ENCODE peak calls at places on chromosomes 16 and 17, in five cellular contexts. Z is cardiac muscle cell; R is heart right ventricle; M is CD8-positive, alpha-beta T cell; D is mesendoderm. B is an unnamed sample.

GRCh38 chr17:2852729-2853110 is 56.5 kb downstream of the RAP1GAP2 start:
- DNase-seq in Z (no peak), R (no peak), M (no peak), D (peak), B (no peak)

GRCh38 chr17:30095507-30096244 is 20.9 kb upstream of the NSRP1 start:
- DNase-seq in Z (peak), R (no peak), M (no peak), D (peak), B (no peak)

GRCh38 chr17:43327834-43328420 is 70.9 kb upstream of the ARL4D start:
- DNase-seq in Z (no peak), R (no peak), M (no peak), D (no peak), B (no peak)

GRCh38 chr17:13736915-13737314 is 135.2 kb upstream of the HS3ST3A1 start:
- DNase-seq in Z (peak), R (no peak), M (no peak), D (no peak), B (no peak)

GRCh38 chr16:10949424-10949970 is 5.1 kb downstream of the CLEC16A start:
- DNase-seq in Z (peak), R (no peak), M (peak), D (peak), B (no peak)

GRCh38 chr16:1913327-1914083 is 4.7 kb downstream of the HS3ST6 start:
- DNase-seq in Z (no peak), R (no peak), M (no peak), D (no peak), B (no peak)

GRCh38 chr17:48910370-48910769 is 2.2 kb downstream of the UBE2Z start:
- DNase-seq in Z (peak), R (no peak), M (no peak), D (no peak), B (no peak)

GRCh38 chr17:27381007-27381501 is 75.2 kb upstream of the KSR1 start:
- DNase-seq in Z (peak), R (peak), M (peak), D (peak), B (no peak)

GRCh38 chr17:61383689-61384201 is 15.9 kb upstream of the TBX2 start:
- DNase-seq in Z (no peak), R (no peak), M (no peak), D (no peak), B (no peak)

GRCh38 chr17:32485261-32485955 is 1.4 kb upstream of the CDK5R1 start:
- DNase-seq in Z (no peak), R (no peak), M (no peak), D (no peak), B (no peak)
- H3K27ac ChIP-seq in Z (no peak), R (no peak), M (no peak), D (no peak), B (peak)

GRCh38 chr16:12177643-12178042 is 201.1 kb downstream of the SNX29 start:
- DNase-seq in Z (no peak), R (no peak), M (no peak), D (no peak), B (no peak)
- H3K27ac ChIP-seq in Z (no peak), R (no peak), M (no peak), D (no peak), B (no peak)

GRCh38 chr16:15924996-15925395 is 24.4 kb upstream of the ABCC1 start:
- DNase-seq in Z (no peak), R (no peak), M (no peak), D (no peak), B (no peak)

GRCh38 chr16:15928261-15929104 is 20.9 kb upstream of the ABCC1 start:
- DNase-seq in Z (no peak), R (no peak), M (no peak), D (no peak), B (no peak)

DNA sequence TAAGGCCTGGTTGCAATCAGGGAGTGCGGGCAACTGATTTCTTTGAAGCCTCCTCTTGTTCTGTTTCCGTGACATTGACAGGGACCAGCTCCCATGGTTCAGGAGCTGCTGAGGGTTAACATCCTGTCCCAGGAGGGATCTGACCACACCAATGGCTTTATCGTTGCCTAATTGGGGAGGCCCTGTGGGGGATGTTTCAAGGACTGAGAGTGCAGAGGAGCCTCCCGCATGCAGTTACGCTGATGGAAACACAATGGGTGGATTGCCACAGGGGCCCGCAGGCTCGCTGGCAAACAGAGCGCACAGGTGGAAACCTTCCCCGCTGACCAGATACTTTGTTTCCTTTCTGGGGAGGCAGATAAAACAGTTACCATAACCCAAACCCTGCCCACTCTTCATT is 23.8 kb upstream of the ABCC1 start:
- DNase-seq in Z (no peak), R (no peak), M (no peak), D (peak), B (no peak)
- H3K27ac ChIP-seq in Z (no peak), R (no peak), M (no peak), D (no peak), B (no peak)

DNA sequence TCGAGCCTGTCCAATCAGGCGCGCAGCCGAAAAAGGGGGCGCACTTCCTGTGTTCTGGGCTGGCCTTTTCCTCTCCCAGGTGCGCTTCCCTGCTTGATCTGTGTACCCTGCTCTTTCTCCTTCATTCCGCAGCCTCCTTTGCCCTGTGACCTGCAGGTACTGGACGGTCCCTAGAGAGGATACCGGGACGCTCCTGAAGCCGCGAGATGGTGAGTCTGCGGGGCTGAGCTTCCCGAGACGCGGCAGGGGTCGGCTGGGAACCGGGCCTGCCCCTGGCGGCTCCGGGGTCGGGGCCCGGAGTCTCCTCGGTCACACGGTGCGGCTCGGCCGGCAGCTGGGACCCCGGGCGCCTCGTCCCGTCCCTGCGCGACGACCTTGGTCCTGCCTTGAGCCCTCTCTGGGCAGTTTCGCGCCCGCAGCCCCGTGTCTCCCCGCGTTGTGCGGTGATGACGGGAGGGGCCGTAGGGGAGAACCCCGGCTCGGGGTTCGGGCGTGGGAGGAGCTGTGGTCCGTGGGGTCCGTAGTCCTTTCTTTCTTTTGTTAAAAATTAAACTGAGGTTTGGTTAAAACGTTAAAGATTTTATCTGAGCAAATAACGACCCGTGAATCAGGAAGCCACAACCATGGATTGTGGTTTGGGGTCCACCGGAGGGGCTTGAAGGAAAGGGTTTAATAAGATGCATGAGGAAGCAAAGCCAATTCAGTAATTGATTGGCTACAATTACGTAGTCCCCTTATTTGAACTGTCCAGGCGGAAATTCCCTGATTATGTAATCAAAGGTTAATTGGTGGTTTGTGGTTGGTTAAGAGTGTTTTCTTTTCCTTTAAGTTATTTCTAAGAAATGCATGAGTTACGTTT is 172.8 kb upstream of the ZNF267 start:
- DNase-seq in Z (peak), R (peak), M (peak), D (peak), B (no peak)
- H3K27ac ChIP-seq in Z (no peak), R (no peak), M (peak), D (no peak), B (no peak)

DNA sequence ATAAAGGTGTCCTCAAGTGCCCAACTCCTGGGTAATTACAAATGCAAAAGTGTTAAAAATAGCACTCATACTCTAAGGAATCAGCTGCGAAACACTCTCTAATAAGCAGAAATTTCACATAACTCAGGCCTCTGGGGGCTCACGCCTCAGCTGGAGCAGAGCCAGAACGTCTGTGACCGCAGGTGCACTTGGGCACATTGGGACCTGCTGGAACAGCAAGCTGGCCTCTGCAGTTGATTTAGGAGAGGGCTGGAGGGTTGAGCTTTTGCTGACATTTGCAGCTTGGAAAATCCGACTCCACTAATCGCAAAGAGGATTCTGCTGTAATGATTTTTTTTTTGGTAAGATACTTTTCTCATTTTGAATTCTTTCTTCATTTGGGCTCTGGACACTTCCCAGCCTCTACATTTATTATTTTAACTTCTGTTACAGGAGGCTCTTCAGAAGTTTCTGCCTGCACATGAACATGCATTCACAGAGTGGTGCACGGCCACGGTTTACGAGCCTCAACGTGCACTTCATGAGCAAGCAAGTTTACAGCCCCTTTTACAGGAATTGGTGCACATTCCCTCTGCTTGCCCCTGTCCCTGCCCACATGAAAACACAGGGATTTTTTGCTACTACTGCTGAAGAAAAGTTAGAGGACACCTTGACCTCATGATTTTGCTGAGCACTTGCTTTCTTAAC is 4.1 kb upstream of the SNTB2 start:
- DNase-seq in Z (no peak), R (no peak), M (no peak), D (no peak), B (no peak)
- H3K27ac ChIP-seq in Z (no peak), R (no peak), M (no peak), D (no peak), B (peak)

GRCh38 chr16:68346892-68347480 is 36.2 kb downstream of the PRMT7 start:
- DNase-seq in Z (no peak), R (no peak), M (no peak), D (no peak), B (no peak)

GRCh38 chr16:68345351-68345810 is 34.6 kb downstream of the PRMT7 start:
- DNase-seq in Z (no peak), R (peak), M (peak), D (no peak), B (no peak)

GRCh38 chr16:68347605-68348004 is 36.8 kb downstream of the PRMT7 start:
- DNase-seq in Z (no peak), R (no peak), M (no peak), D (no peak), B (no peak)

GRCh38 chr16:68344252-68344651 is 33.4 kb downstream of the PRMT7 start:
- DNase-seq in Z (no peak), R (peak), M (no peak), D (no peak), B (no peak)

GRCh38 chr16:68345958-68346635 is 35.3 kb downstream of the PRMT7 start:
- DNase-seq in Z (no peak), R (no peak), M (no peak), D (no peak), B (no peak)
- H3K27ac ChIP-seq in Z (no peak), R (no peak), M (no peak), D (no peak), B (no peak)

DNA sequence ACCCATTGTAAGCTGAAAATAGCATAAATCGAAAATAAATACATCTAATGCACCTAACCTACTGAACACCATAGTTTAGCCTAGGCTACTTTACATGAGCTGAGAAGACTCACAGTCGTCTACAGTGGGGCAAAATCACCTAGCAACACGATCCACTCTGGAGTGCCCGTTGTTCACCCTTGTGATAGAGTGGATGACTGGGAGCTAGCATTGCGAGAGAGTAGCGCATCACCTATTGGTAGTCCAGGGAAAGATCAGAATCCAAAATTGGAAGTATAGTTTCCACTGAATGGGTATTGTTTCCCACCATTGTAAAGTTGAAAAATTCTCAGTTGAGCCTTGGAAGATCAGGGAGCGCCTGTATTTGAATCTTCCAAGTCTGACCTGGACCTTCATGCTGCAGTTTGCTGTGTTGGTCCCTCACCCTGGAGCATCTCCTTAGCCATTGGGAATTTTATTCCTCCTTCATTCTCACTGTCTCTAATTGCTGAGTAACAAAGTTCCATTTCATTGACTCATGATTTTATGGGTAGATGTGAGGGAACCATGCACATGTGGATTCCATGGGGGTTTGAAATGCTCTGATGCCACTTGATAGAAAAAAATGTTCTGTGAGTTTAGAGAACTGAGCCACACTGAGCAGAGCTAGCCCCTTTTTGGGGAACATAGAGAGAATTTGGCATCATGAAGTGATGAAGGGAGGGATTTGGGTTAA is 19.6 kb downstream of the AKAP1 start:
- DNase-seq in Z (no peak), R (no peak), M (no peak), D (no peak), B (no peak)
- H3K27ac ChIP-seq in Z (no peak), R (no peak), M (no peak), D (no peak), B (no peak)

DNA sequence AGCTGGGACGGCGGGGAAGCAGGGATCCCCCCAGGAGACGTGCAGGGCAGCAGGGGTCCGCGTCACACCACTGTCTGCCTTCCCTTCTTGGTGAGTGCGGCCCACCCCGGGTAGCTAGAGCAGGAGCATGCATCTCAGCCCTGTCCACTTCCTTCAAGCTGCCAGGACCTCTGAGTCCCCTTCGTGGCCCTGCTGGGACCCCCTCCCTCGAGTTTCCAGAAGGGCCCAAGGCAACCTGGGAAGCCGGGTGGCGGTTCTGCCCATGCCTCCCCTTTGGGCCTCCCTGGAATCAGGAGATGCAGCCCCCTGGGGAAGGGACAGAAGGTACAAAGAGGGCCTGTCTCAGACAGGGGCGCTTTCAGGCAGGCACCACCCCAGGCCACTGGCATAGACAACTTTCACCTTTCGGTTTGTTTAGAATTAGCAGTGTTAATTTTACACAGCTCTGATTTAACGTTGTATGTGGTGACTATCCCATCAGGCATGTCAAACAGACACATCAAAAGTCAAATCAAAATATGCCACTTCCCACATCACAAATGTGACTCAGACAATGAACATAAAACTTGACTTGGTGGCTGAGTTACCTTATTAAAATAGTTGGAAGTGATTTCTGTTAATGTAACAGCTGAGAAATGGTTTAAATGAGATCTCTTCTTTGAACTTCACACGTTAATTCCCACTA is 94.5 kb upstream of the METRNL start:
- DNase-seq in Z (no peak), R (no peak), M (no peak), D (no peak), B (no peak)
- H3K27ac ChIP-seq in Z (no peak), R (no peak), M (no peak), D (no peak), B (no peak)

DNA sequence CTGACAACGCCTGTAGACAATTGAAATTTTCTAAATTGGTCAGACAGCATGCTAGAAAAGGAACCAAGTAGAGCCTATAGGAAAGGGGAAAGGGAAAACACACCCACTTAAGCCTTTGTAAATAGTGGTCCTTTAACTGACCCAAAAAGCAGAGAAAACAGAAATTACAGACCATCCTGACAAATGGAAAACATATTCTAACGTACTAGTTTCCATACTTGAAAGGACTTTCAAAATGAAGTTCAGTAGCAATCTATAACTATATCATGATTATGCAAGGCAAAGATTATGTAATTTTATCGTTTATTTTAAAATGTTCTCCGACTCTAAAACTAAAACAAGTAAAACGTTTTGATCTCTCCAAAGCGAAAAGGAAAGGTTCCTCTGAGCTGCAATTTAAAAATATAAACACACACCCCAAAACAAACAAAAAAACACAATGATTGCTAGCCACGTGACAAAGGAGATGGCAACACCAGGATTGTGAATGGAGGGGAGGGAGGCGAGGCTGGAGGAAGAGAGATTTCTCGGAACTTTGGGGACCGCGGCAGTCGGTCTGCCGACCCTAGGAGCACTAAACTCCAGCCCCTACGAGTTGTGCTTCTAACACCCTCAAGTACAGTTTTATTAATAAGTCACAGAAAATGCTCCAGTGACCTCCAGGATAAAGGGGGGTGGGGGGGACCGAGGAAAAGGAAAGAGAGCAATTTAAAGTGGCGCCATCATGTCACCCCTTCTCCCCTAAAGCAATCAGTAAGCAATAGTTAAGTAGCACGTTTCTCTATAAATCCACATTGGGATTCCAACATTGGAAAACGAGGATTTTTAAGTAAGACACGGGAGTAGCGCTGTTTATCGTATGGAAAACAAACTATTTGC is 1.7 kb downstream of the KANSL1 start:
- DNase-seq in Z (peak), R (no peak), M (no peak), D (peak), B (no peak)
- H3K27ac ChIP-seq in Z (peak), R (peak), M (peak), D (peak), B (peak)

B was measured in SK-N-MC.